ENCODE peak calls at places on chromosome 17, in six cellular contexts. One of them, this sample, is unnamed.

GRCh38 chr17:58156839-58157803 is 8.9 kb downstream of the OR4D1 start:
- DNase-seq in stimulated activated CD4-positive, alpha-beta T cell treated with anti-CD3 and anti-CD28 coated beads, Interleukin-4, amount 100 ng/mL, for 1 hour: peak; percentile 60
- DNase-seq in endothelial cell: peak; percentile 43
- DNase-seq in activated gamma-delta T cell: peak; percentile 39
- DNase-seq in hypothalamus: no peak
- DNase-seq in activated T-helper 1 cell treated with anti-CD3 and anti-CD28 coated beads, Interleukin-12 subunit alpha, Interleukin-12 subunit beta, Interleukin-2, Interleukin-4 antibody, amounts not matched to agents 30 ng/mL and 10 ng/mL and 1 ng/mL, durations not matched to agents 14 hours and 24 hours and 36 hours: peak; percentile 43
- DNase-seq in this sample: peak; percentile 69

GRCh38 chr17:76997981-76998531 is 129.9 kb downstream of the MGAT5B start:
- DNase-seq in stimulated activated CD4-positive, alpha-beta T cell treated with anti-CD3 and anti-CD28 coated beads, Interleukin-4, amount 100 ng/mL, for 1 hour: no peak
- DNase-seq in activated T-helper 1 cell treated with anti-CD3 and anti-CD28 coated beads, Interleukin-12 subunit alpha, Interleukin-12 subunit beta, Interleukin-2, Interleukin-4 antibody, amounts not matched to agents 30 ng/mL and 10 ng/mL and 1 ng/mL, durations not matched to agents 14 hours and 24 hours and 36 hours: peak; percentile 73
- DNase-seq in endothelial cell: no peak
- DNase-seq in activated gamma-delta T cell: no peak
- DNase-seq in hypothalamus: no peak
- DNase-seq in this sample: peak; percentile 61

GRCh38 chr17:18963126-18964017 is 11.4 kb downstream of the SLC5A10 start:
- DNase-seq in activated T-helper 1 cell treated with anti-CD3 and anti-CD28 coated beads, Interleukin-12 subunit alpha, Interleukin-12 subunit beta, Interleukin-2, Interleukin-4 antibody, amounts not matched to agents 30 ng/mL and 10 ng/mL and 1 ng/mL, durations not matched to agents 14 hours and 24 hours and 36 hours: no peak
- DNase-seq in hypothalamus: no peak
- DNase-seq in endothelial cell: no peak
- DNase-seq in stimulated activated CD4-positive, alpha-beta T cell treated with anti-CD3 and anti-CD28 coated beads, Interleukin-4, amount 100 ng/mL, for 1 hour: no peak
- DNase-seq in activated gamma-delta T cell: no peak
- DNase-seq in this sample: no peak

GRCh38 chr17:1509255-1509943 is 7.0 kb downstream of the INPP5K start:
- DNase-seq in stimulated activated CD4-positive, alpha-beta T cell treated with anti-CD3 and anti-CD28 coated beads, Interleukin-4, amount 100 ng/mL, for 1 hour: no peak
- DNase-seq in activated gamma-delta T cell: no peak
- DNase-seq in endothelial cell: no peak
- DNase-seq in activated T-helper 1 cell treated with anti-CD3 and anti-CD28 coated beads, Interleukin-12 subunit alpha, Interleukin-12 subunit beta, Interleukin-2, Interleukin-4 antibody, amounts not matched to agents 30 ng/mL and 10 ng/mL and 1 ng/mL, durations not matched to agents 14 hours and 24 hours and 36 hours: no peak
- DNase-seq in hypothalamus: no peak
- DNase-seq in this sample: no peak

GRCh38 chr17:59498421-59499307 is 66.7 kb upstream of the DHX40 start:
- DNase-seq in activated gamma-delta T cell: no peak
- DNase-seq in activated T-helper 1 cell treated with anti-CD3 and anti-CD28 coated beads, Interleukin-12 subunit alpha, Interleukin-12 subunit beta, Interleukin-2, Interleukin-4 antibody, amounts not matched to agents 30 ng/mL and 10 ng/mL and 1 ng/mL, durations not matched to agents 14 hours and 24 hours and 36 hours: no peak
- DNase-seq in hypothalamus: no peak
- DNase-seq in stimulated activated CD4-positive, alpha-beta T cell treated with anti-CD3 and anti-CD28 coated beads, Interleukin-4, amount 100 ng/mL, for 1 hour: no peak
- DNase-seq in endothelial cell: no peak
- DNase-seq in this sample: no peak

GRCh38 chr17:40810505-40810904 is 10.7 kb upstream of the KRT28 start:
- DNase-seq in activated gamma-delta T cell: no peak
- DNase-seq in hypothalamus: no peak
- DNase-seq in activated T-helper 1 cell treated with anti-CD3 and anti-CD28 coated beads, Interleukin-12 subunit alpha, Interleukin-12 subunit beta, Interleukin-2, Interleukin-4 antibody, amounts not matched to agents 30 ng/mL and 10 ng/mL and 1 ng/mL, durations not matched to agents 14 hours and 24 hours and 36 hours: no peak
- DNase-seq in endothelial cell: no peak
- DNase-seq in stimulated activated CD4-positive, alpha-beta T cell treated with anti-CD3 and anti-CD28 coated beads, Interleukin-4, amount 100 ng/mL, for 1 hour: no peak
- DNase-seq in this sample: no peak

GRCh38 chr17:61574542-61575351 is 16.3 kb downstream of the NACA2 start:
- DNase-seq in stimulated activated CD4-positive, alpha-beta T cell treated with anti-CD3 and anti-CD28 coated beads, Interleukin-4, amount 100 ng/mL, for 1 hour: no peak
- DNase-seq in hypothalamus: no peak
- DNase-seq in endothelial cell: peak; percentile 17
- DNase-seq in activated gamma-delta T cell: no peak
- DNase-seq in activated T-helper 1 cell treated with anti-CD3 and anti-CD28 coated beads, Interleukin-12 subunit alpha, Interleukin-12 subunit beta, Interleukin-2, Interleukin-4 antibody, amounts not matched to agents 30 ng/mL and 10 ng/mL and 1 ng/mL, durations not matched to agents 14 hours and 24 hours and 36 hours: no peak
- DNase-seq in this sample: no peak

GRCh38 chr17:51873302-51873701 is 285.2 kb downstream of the CA10 start:
- DNase-seq in activated gamma-delta T cell: no peak
- DNase-seq in endothelial cell: no peak
- DNase-seq in activated T-helper 1 cell treated with anti-CD3 and anti-CD28 coated beads, Interleukin-12 subunit alpha, Interleukin-12 subunit beta, Interleukin-2, Interleukin-4 antibody, amounts not matched to agents 30 ng/mL and 10 ng/mL and 1 ng/mL, durations not matched to agents 14 hours and 24 hours and 36 hours: no peak
- DNase-seq in hypothalamus: no peak
- DNase-seq in stimulated activated CD4-positive, alpha-beta T cell treated with anti-CD3 and anti-CD28 coated beads, Interleukin-4, amount 100 ng/mL, for 1 hour: no peak
- DNase-seq in this sample: no peak

GRCh38 chr17:65553009-65553645 is 8.3 kb downstream of the AXIN2 start:
- DNase-seq in hypothalamus: no peak
- DNase-seq in stimulated activated CD4-positive, alpha-beta T cell treated with anti-CD3 and anti-CD28 coated beads, Interleukin-4, amount 100 ng/mL, for 1 hour: no peak
- DNase-seq in activated T-helper 1 cell treated with anti-CD3 and anti-CD28 coated beads, Interleukin-12 subunit alpha, Interleukin-12 subunit beta, Interleukin-2, Interleukin-4 antibody, amounts not matched to agents 30 ng/mL and 10 ng/mL and 1 ng/mL, durations not matched to agents 14 hours and 24 hours and 36 hours: no peak
- DNase-seq in endothelial cell: no peak
- DNase-seq in activated gamma-delta T cell: no peak
- DNase-seq in this sample: no peak

GRCh38 chr17:80956321-80957190 is 35.1 kb upstream of the CHMP6 start:
- DNase-seq in activated gamma-delta T cell: no peak
- DNase-seq in hypothalamus: no peak
- DNase-seq in endothelial cell: no peak
- DNase-seq in activated T-helper 1 cell treated with anti-CD3 and anti-CD28 coated beads, Interleukin-12 subunit alpha, Interleukin-12 subunit beta, Interleukin-2, Interleukin-4 antibody, amounts not matched to agents 30 ng/mL and 10 ng/mL and 1 ng/mL, durations not matched to agents 14 hours and 24 hours and 36 hours: no peak
- DNase-seq in stimulated activated CD4-positive, alpha-beta T cell treated with anti-CD3 and anti-CD28 coated beads, Interleukin-4, amount 100 ng/mL, for 1 hour: no peak
- DNase-seq in this sample: peak; percentile 29

GRCh38 chr17:10729334-10730193 is at the start of gene TMEM220:
- DNase-seq in stimulated activated CD4-positive, alpha-beta T cell treated with anti-CD3 and anti-CD28 coated beads, Interleukin-4, amount 100 ng/mL, for 1 hour: peak; percentile 54
- DNase-seq in activated T-helper 1 cell treated with anti-CD3 and anti-CD28 coated beads, Interleukin-12 subunit alpha, Interleukin-12 subunit beta, Interleukin-2, Interleukin-4 antibody, amounts not matched to agents 30 ng/mL and 10 ng/mL and 1 ng/mL, durations not matched to agents 14 hours and 24 hours and 36 hours: peak; percentile 10
- DNase-seq in activated gamma-delta T cell: peak; percentile 13
- DNase-seq in endothelial cell: peak; percentile 83
- DNase-seq in hypothalamus: peak; percentile 60
- DNase-seq in this sample: peak; percentile 60

GRCh38 chr17:45429338-45430005 is 3.2 kb downstream of the ARHGAP27 start:
- DNase-seq in stimulated activated CD4-positive, alpha-beta T cell treated with anti-CD3 and anti-CD28 coated beads, Interleukin-4, amount 100 ng/mL, for 1 hour: no peak
- DNase-seq in activated gamma-delta T cell: no peak
- DNase-seq in activated T-helper 1 cell treated with anti-CD3 and anti-CD28 coated beads, Interleukin-12 subunit alpha, Interleukin-12 subunit beta, Interleukin-2, Interleukin-4 antibody, amounts not matched to agents 30 ng/mL and 10 ng/mL and 1 ng/mL, durations not matched to agents 14 hours and 24 hours and 36 hours: no peak
- DNase-seq in endothelial cell: no peak
- DNase-seq in hypothalamus: no peak
- DNase-seq in this sample: peak; percentile 33

GRCh38 chr17:4968166-4968915 is 724 bp upstream of the SPAG7 start:
- DNase-seq in activated gamma-delta T cell: peak; percentile 39
- DNase-seq in stimulated activated CD4-positive, alpha-beta T cell treated with anti-CD3 and anti-CD28 coated beads, Interleukin-4, amount 100 ng/mL, for 1 hour: peak; percentile 48
- DNase-seq in activated T-helper 1 cell treated with anti-CD3 and anti-CD28 coated beads, Interleukin-12 subunit alpha, Interleukin-12 subunit beta, Interleukin-2, Interleukin-4 antibody, amounts not matched to agents 30 ng/mL and 10 ng/mL and 1 ng/mL, durations not matched to agents 14 hours and 24 hours and 36 hours: no peak
- DNase-seq in endothelial cell: peak; percentile 32
- DNase-seq in hypothalamus: no peak
- DNase-seq in this sample: no peak

GRCh38 chr17:79878346-79878745 is 39.1 kb upstream of the CBX4 start:
- DNase-seq in stimulated activated CD4-positive, alpha-beta T cell treated with anti-CD3 and anti-CD28 coated beads, Interleukin-4, amount 100 ng/mL, for 1 hour: no peak
- DNase-seq in activated T-helper 1 cell treated with anti-CD3 and anti-CD28 coated beads, Interleukin-12 subunit alpha, Interleukin-12 subunit beta, Interleukin-2, Interleukin-4 antibody, amounts not matched to agents 30 ng/mL and 10 ng/mL and 1 ng/mL, durations not matched to agents 14 hours and 24 hours and 36 hours: no peak
- DNase-seq in activated gamma-delta T cell: no peak
- DNase-seq in endothelial cell: no peak
- DNase-seq in hypothalamus: no peak
- DNase-seq in this sample: peak; percentile 5

GRCh38 chr17:77383613-77384608 is 243.1 kb downstream of the SEC14L1 start:
- DNase-seq in activated gamma-delta T cell: no peak
- DNase-seq in stimulated activated CD4-positive, alpha-beta T cell treated with anti-CD3 and anti-CD28 coated beads, Interleukin-4, amount 100 ng/mL, for 1 hour: no peak
- DNase-seq in hypothalamus: no peak
- DNase-seq in activated T-helper 1 cell treated with anti-CD3 and anti-CD28 coated beads, Interleukin-12 subunit alpha, Interleukin-12 subunit beta, Interleukin-2, Interleukin-4 antibody, amounts not matched to agents 30 ng/mL and 10 ng/mL and 1 ng/mL, durations not matched to agents 14 hours and 24 hours and 36 hours: no peak
- DNase-seq in endothelial cell: no peak
- DNase-seq in this sample: no peak

GRCh38 chr17:49292901-49293300 is 62.3 kb upstream of the PHOSPHO1 start:
- DNase-seq in hypothalamus: no peak
- DNase-seq in activated T-helper 1 cell treated with anti-CD3 and anti-CD28 coated beads, Interleukin-12 subunit alpha, Interleukin-12 subunit beta, Interleukin-2, Interleukin-4 antibody, amounts not matched to agents 30 ng/mL and 10 ng/mL and 1 ng/mL, durations not matched to agents 14 hours and 24 hours and 36 hours: no peak
- DNase-seq in endothelial cell: no peak
- DNase-seq in stimulated activated CD4-positive, alpha-beta T cell treated with anti-CD3 and anti-CD28 coated beads, Interleukin-4, amount 100 ng/mL, for 1 hour: no peak
- DNase-seq in activated gamma-delta T cell: no peak
- DNase-seq in this sample: no peak

GRCh38 chr17:69874220-69874670 is 200.8 kb upstream of the KCNJ16 start:
- DNase-seq in activated T-helper 1 cell treated with anti-CD3 and anti-CD28 coated beads, Interleukin-12 subunit alpha, Interleukin-12 subunit beta, Interleukin-2, Interleukin-4 antibody, amounts not matched to agents 30 ng/mL and 10 ng/mL and 1 ng/mL, durations not matched to agents 14 hours and 24 hours and 36 hours: no peak
- DNase-seq in hypothalamus: no peak
- DNase-seq in endothelial cell: no peak
- DNase-seq in activated gamma-delta T cell: no peak
- DNase-seq in stimulated activated CD4-positive, alpha-beta T cell treated with anti-CD3 and anti-CD28 coated beads, Interleukin-4, amount 100 ng/mL, for 1 hour: no peak
- DNase-seq in this sample: no peak